ENCODE peak calls at places on chromosomes 16 and 17, in five cellular contexts. D, B, X, T and R are unnamed samples.

GRCh38 chr17:44167181-44167861 is 3.2 kb upstream of the ASB16 start:
- DNase-seq in D (no peak), B (no peak), X (no peak), T (no peak), R (no peak)

GRCh38 chr17:42774066-42774750 is 959 bp downstream of the VPS25 start:
- DNase-seq in D (no peak), B (no peak), X (no peak), T (peak; percentile 61), R (no peak)

GRCh38 chr17:75641343-75641742 is 8.1 kb downstream of the SMIM5 start:
- DNase-seq in D (no peak), B (no peak), X (no peak), T (no peak), R (no peak)

GRCh38 chr16:15607700-15608396 is 35.1 kb downstream of the MARF1 start:
- DNase-seq in D (no peak), B (no peak), X (no peak), T (no peak), R (no peak)

GRCh38 chr16:72939247-72939646 is 108.7 kb downstream of the ZFHX3 start:
- DNase-seq in D (no peak), B (peak; percentile 41), X (no peak), T (peak; percentile 56), R (no peak)

GRCh38 chr17:82913304-82914043 is 73.7 kb upstream of the ZNF750 start:
- DNase-seq in D (no peak), B (peak; percentile 31), X (no peak), T (peak; percentile 40), R (no peak)

GRCh38 chr16:20792216-20792615 is 14.1 kb downstream of the ERI2 start:
- DNase-seq in D (no peak), B (no peak), X (no peak), T (no peak), R (no peak)

GRCh38 chr17:74199306-74200092 is 4.0 kb upstream of the RPL38 start:
- DNase-seq in D (peak; percentile 79), B (peak; percentile 89), X (peak; percentile 76), T (peak; percentile 83), R (peak; percentile 64)

GRCh38 chr17:6061290-6061689 is 8.9 kb upstream of the WSCD1 start:
- DNase-seq in D (no peak), B (peak; percentile 82), X (no peak), T (peak; percentile 88), R (no peak)

GRCh38 chr17:82802141-82802540 is 37.7 kb downstream of the ZNF750 start:
- DNase-seq in D (no peak), B (no peak), X (no peak), T (no peak), R (no peak)

GRCh38 chr17:33234930-33235685 is 58.0 kb downstream of the ASIC2 start:
- DNase-seq in D (no peak), B (peak; percentile 79), X (peak; percentile 67), T (peak; percentile 88), R (peak; percentile 59)

GRCh38 chr17:8393470-8394231 is 4.0 kb downstream of the RNF222 start:
- DNase-seq in D (no peak), B (no peak), X (no peak), T (peak; percentile 67), R (no peak)

GRCh38 chr17:77465358-77466041 is 324.7 kb downstream of the SEC14L1 start:
- DNase-seq in D (peak; percentile 66), B (no peak), X (no peak), T (peak; percentile 54), R (peak; percentile 80)

GRCh38 chr16:8798174-8798527 is 512 bp downstream of the PMM2 start:
- DNase-seq in D (no peak), B (no peak), X (no peak), T (peak; percentile 4), R (no peak)

GRCh38 chr16:78925071-78925714 is 675.3 kb downstream of the MAF start:
- DNase-seq in D (peak; percentile 64), B (peak; percentile 16), X (peak; percentile 25), T (no peak), R (no peak)

GRCh38 chr17:9702916-9703780 is 57.8 kb downstream of the USP43 start:
- DNase-seq in D (no peak), B (no peak), X (no peak), T (no peak), R (no peak)

GRCh38 chr16:14321542-14321941 is 250.4 kb downstream of the MRTFB start:
- DNase-seq in D (peak; percentile 20), B (peak; percentile 52), X (peak; percentile 91), T (no peak), R (no peak)

GRCh38 chr17:13931752-13932477 is 137.4 kb upstream of the COX10 start:
- DNase-seq in D (peak; percentile 30), B (no peak), X (no peak), T (peak; percentile 28), R (peak; percentile 84)

GRCh38 chr17:42188749-42189650 is 3.7 kb upstream of the HCRT start:
- DNase-seq in D (no peak), B (no peak), X (no peak), T (no peak), R (no peak)

GRCh38 chr16:29694384-29695195 is 15.6 kb downstream of the QPRT start:
- DNase-seq in D (no peak), B (no peak), X (no peak), T (no peak), R (no peak)

GRCh38 chr16:2856061-2856670 is 1.8 kb downstream of the PRSS22 start:
- DNase-seq in D (peak; percentile 68), B (no peak), X (peak; percentile 71), T (peak; percentile 47), R (peak; percentile 58)

GRCh38 chr17:8253801-8254200 is 4.7 kb downstream of the PFAS start:
- DNase-seq in D (no peak), B (no peak), X (peak; percentile 47), T (no peak), R (no peak)

GRCh38 chr17:79023886-79024771 is at the start of gene C1QTNF1:
- DNase-seq in D (peak; percentile 87), B (peak; percentile 96), X (no peak), T (peak; percentile 75), R (no peak)

GRCh38 chr16:24775455-24775854 is 46.0 kb downstream of the TNRC6A start:
- DNase-seq in D (no peak), B (no peak), X (peak; percentile 28), T (peak; percentile 39), R (peak; percentile 43)

GRCh38 chr16:2246301-2246885 is 5.0 kb downstream of the ECI1 start:
- DNase-seq in D (no peak), B (no peak), X (no peak), T (no peak), R (no peak)

GRCh38 chr16:79628501-79628975 is 28.0 kb upstream of the MAF start:
- DNase-seq in D (no peak), B (no peak), X (no peak), T (no peak), R (no peak)

GRCh38 chr17:73533127-73533526 is 111.1 kb downstream of the SDK2 start:
- DNase-seq in D (no peak), B (no peak), X (peak; percentile 9), T (no peak), R (no peak)

GRCh38 chr16:78363843-78364242 is 264.4 kb downstream of the WWOX start:
- DNase-seq in D (peak; percentile 50), B (no peak), X (no peak), T (no peak), R (no peak)

GRCh38 chr16:22370038-22370541 is 4.3 kb downstream of the CDR2 start:
- DNase-seq in D (no peak), B (no peak), X (no peak), T (peak; percentile 40), R (no peak)

DNA sequence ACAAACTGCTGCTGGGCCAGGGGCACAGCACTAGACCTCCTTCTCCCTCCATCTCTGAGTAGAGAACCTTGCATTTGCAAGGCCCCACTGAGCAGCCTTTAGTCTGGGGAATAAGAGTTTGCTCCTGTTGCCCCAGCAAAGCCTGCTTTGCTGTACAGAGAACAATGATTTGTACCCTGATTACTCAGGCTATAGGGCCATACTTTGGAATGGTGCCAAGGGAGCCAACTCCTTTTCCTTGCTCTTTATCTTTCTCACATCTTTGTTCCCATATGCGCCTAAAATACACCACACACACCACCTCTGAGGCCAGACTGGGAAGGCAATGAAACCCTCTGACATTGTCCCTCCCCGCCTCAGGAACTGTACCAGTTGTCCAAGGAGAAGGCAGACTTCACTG is 21.2 kb downstream of the LIG3 start:
- DNase-seq in D (no peak), B (no peak), X (no peak), T (peak; percentile 25), R (no peak)
- H3K27ac ChIP-seq in D (no peak overlapping the region), B (no peak overlapping the region), X (no peak overlapping the region), T (no peak overlapping the region), R (no peak overlapping the region)

GRCh38 chr17:19304751-19305150 is 57.8 kb downstream of the B9D1 start:
- DNase-seq in D (no peak), B (no peak), X (no peak), T (no peak), R (no peak)

GRCh38 chr17:19305261-19305660 is 57.3 kb downstream of the B9D1 start:
- DNase-seq in D (no peak), B (no peak), X (no peak), T (no peak), R (no peak)

GRCh38 chr17:19304209-19304608 is 58.3 kb downstream of the B9D1 start:
- DNase-seq in D (no peak), B (no peak), X (peak; percentile 31), T (peak; percentile 19), R (peak; percentile 71)

GRCh38 chr17:19306160-19307111 is 56.1 kb downstream of the B9D1 start:
- DNase-seq in D (no peak), B (no peak), X (no peak), T (no peak), R (no peak)

DNA sequence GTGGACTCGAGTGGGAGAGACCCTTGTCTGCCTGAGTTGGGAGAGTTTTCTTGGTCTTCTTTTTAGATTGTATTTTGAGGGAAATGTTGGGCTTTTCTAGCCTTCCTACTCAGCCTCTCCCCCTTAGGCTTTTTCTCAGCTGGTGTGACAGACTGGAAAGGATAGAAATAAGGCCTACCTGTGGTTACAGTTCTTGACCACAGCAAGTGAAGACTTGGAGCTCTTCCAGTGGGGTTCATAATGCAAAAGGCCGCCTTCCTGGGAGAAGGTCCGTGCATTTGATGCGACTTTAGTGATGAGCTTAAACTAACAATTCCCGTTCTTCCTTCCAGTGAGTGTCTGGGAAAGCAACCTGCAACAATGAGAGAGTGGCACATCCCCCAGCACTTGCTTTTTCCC is 56.8 kb downstream of the B9D1 start:
- DNase-seq in D (no peak), B (no peak), X (no peak), T (no peak), R (no peak)
- H3K27ac ChIP-seq in D (no peak overlapping the region), B (no peak overlapping the region), X (no peak overlapping the region), T (no peak overlapping the region), R (peak overlapping the region; percentile 20)

GRCh38 chr17:1144139-1144538 is 35.6 kb downstream of the ABR start:
- DNase-seq in D (no peak), B (no peak), X (no peak), T (no peak), R (no peak)
- H3K27ac ChIP-seq in D (no peak overlapping the region), B (no peak overlapping the region), X (no peak overlapping the region), T (no peak overlapping the region), R (no peak overlapping the region)

GRCh38 chr17:40552806-40553693 is 12.2 kb downstream of the CCR7 start:
- DNase-seq in D (no peak), B (no peak), X (no peak), T (no peak), R (peak; percentile 17)
- H3K27ac ChIP-seq in D (no peak overlapping the region), B (peak overlapping the region; percentile 95), X (peak overlapping the region; percentile 30), T (no peak overlapping the region), R (peak overlapping the region; percentile 77)

GRCh38 chr17:4845128-4845527 is 12.0 kb downstream of the MINK1 start:
- DNase-seq in D (no peak), B (no peak), X (no peak), T (no peak), R (no peak)
- H3K27ac ChIP-seq in D (no peak overlapping the region), B (no peak overlapping the region), X (peak overlapping the region; percentile 46), T (no peak overlapping the region), R (peak overlapping the region; percentile 8)